ENCODE peak calls at places on chromosome 20, in nine cellular contexts. One of them, this sample, is unnamed.

GRCh38 chr20:44137210-44137781 is 49.7 kb downstream of the JPH2 start:
- DNase-seq in brain microvascular endothelial cell: no peak
- DNase-seq in AG04450: peak
- DNase-seq in endodermal cell: peak
- DNase-seq in uterus: peak
- DNase-seq in mammary epithelial cell: no peak
- DNase-seq in cardiac muscle cell: peak
- DNase-seq in MM.1S: no peak
- DNase-seq in IMR-90: peak
- DNase-seq in this sample: peak

GRCh38 chr20:21505810-21506530 is 7.9 kb downstream of the NKX2-2 start:
- DNase-seq in brain microvascular endothelial cell: no peak
- DNase-seq in AG04450: no peak
- DNase-seq in endodermal cell: peak
- DNase-seq in uterus: no peak
- DNase-seq in mammary epithelial cell: peak
- DNase-seq in cardiac muscle cell: peak
- DNase-seq in MM.1S: peak
- DNase-seq in IMR-90: peak
- DNase-seq in this sample: no peak

GRCh38 chr20:14449323-14449722 is 111.9 kb upstream of the FLRT3 start:
- DNase-seq in brain microvascular endothelial cell: no peak
- DNase-seq in AG04450: no peak
- DNase-seq in endodermal cell: no peak
- DNase-seq in uterus: no peak
- DNase-seq in mammary epithelial cell: peak
- DNase-seq in cardiac muscle cell: no peak
- DNase-seq in MM.1S: no peak
- DNase-seq in IMR-90: peak
- DNase-seq in this sample: no peak

GRCh38 chr20:23445596-23446217 is 6.2 kb downstream of the CSTL1 start:
- DNase-seq in brain microvascular endothelial cell: peak
- DNase-seq in AG04450: no peak
- DNase-seq in endodermal cell: no peak
- DNase-seq in uterus: no peak
- DNase-seq in mammary epithelial cell: peak
- DNase-seq in cardiac muscle cell: no peak
- DNase-seq in MM.1S: no peak
- DNase-seq in IMR-90: peak
- DNase-seq in this sample: no peak

GRCh38 chr20:23363257-23363649 is 1.3 kb downstream of the GZF1 start:
- DNase-seq in brain microvascular endothelial cell: no peak
- DNase-seq in AG04450: no peak
- DNase-seq in endodermal cell: no peak
- DNase-seq in uterus: no peak
- DNase-seq in mammary epithelial cell: no peak
- DNase-seq in cardiac muscle cell: no peak
- DNase-seq in MM.1S: no peak
- DNase-seq in IMR-90: no peak
- DNase-seq in this sample: peak

GRCh38 chr20:11890331-11891080 is 27.2 kb upstream of the BTBD3 start:
- DNase-seq in brain microvascular endothelial cell: peak
- DNase-seq in AG04450: peak
- DNase-seq in endodermal cell: peak
- DNase-seq in uterus: peak
- DNase-seq in mammary epithelial cell: peak
- DNase-seq in cardiac muscle cell: peak
- DNase-seq in MM.1S: peak
- DNase-seq in IMR-90: peak
- DNase-seq in this sample: peak

GRCh38 chr20:37986873-37987601 is 46.2 kb downstream of the TTI1 start:
- DNase-seq in brain microvascular endothelial cell: no peak
- DNase-seq in AG04450: peak
- DNase-seq in endodermal cell: no peak
- DNase-seq in uterus: no peak
- DNase-seq in mammary epithelial cell: no peak
- DNase-seq in cardiac muscle cell: peak
- DNase-seq in MM.1S: no peak
- DNase-seq in IMR-90: peak
- DNase-seq in this sample: peak

GRCh38 chr20:44247131-44247571 is at the start of gene GDAP1L1:
- DNase-seq in brain microvascular endothelial cell: no peak
- DNase-seq in AG04450: no peak
- DNase-seq in endodermal cell: peak
- DNase-seq in uterus: no peak
- DNase-seq in mammary epithelial cell: no peak
- DNase-seq in cardiac muscle cell: peak
- DNase-seq in MM.1S: no peak
- DNase-seq in IMR-90: no peak
- DNase-seq in this sample: peak

GRCh38 chr20:13638162-13638495 is 603 bp downstream of the TASP1 start:
- DNase-seq in brain microvascular endothelial cell: no peak
- DNase-seq in AG04450: no peak
- DNase-seq in endodermal cell: no peak
- DNase-seq in uterus: no peak
- DNase-seq in mammary epithelial cell: peak
- DNase-seq in cardiac muscle cell: peak
- DNase-seq in MM.1S: no peak
- DNase-seq in IMR-90: peak
- DNase-seq in this sample: no peak

GRCh38 chr20:10434832-10435812 is at the start of gene SLX4IP:
- DNase-seq in brain microvascular endothelial cell: peak
- DNase-seq in AG04450: peak
- DNase-seq in endodermal cell: peak
- DNase-seq in uterus: peak
- DNase-seq in mammary epithelial cell: peak
- DNase-seq in cardiac muscle cell: peak
- DNase-seq in MM.1S: peak
- DNase-seq in IMR-90: peak
- DNase-seq in this sample: peak

GRCh38 chr20:20076297-20077065 is 24.1 kb downstream of the CFAP61 start:
- DNase-seq in brain microvascular endothelial cell: peak
- DNase-seq in AG04450: peak
- DNase-seq in endodermal cell: no peak
- DNase-seq in uterus: no peak
- DNase-seq in mammary epithelial cell: peak
- DNase-seq in cardiac muscle cell: no peak
- DNase-seq in MM.1S: no peak
- DNase-seq in IMR-90: peak
- DNase-seq in this sample: no peak

GRCh38 chr20:40339661-40340449 is 349.2 kb downstream of the MAFB start:
- DNase-seq in brain microvascular endothelial cell: no peak
- DNase-seq in AG04450: no peak
- DNase-seq in endodermal cell: no peak
- DNase-seq in uterus: no peak
- DNase-seq in mammary epithelial cell: no peak
- DNase-seq in cardiac muscle cell: no peak
- DNase-seq in MM.1S: no peak
- DNase-seq in IMR-90: no peak
- DNase-seq in this sample: peak

GRCh38 chr20:44704551-44704971 is 10.6 kb upstream of the CCN5 start:
- DNase-seq in brain microvascular endothelial cell: no peak
- DNase-seq in AG04450: peak
- DNase-seq in endodermal cell: no peak
- DNase-seq in uterus: no peak
- DNase-seq in mammary epithelial cell: no peak
- DNase-seq in cardiac muscle cell: no peak
- DNase-seq in MM.1S: no peak
- DNase-seq in IMR-90: peak
- DNase-seq in this sample: no peak

GRCh38 chr20:1808101-1808500 is 87.1 kb upstream of the SIRPA start:
- DNase-seq in brain microvascular endothelial cell: no peak
- DNase-seq in AG04450: no peak
- DNase-seq in endodermal cell: peak
- DNase-seq in uterus: no peak
- DNase-seq in mammary epithelial cell: no peak
- DNase-seq in cardiac muscle cell: no peak
- DNase-seq in MM.1S: no peak
- DNase-seq in IMR-90: no peak
- DNase-seq in this sample: no peak

GRCh38 chr20:59300341-59301081 is at the start of gene EDN3:
- DNase-seq in brain microvascular endothelial cell: no peak
- DNase-seq in AG04450: no peak
- DNase-seq in endodermal cell: peak
- DNase-seq in uterus: no peak
- DNase-seq in mammary epithelial cell: peak
- DNase-seq in cardiac muscle cell: no peak
- DNase-seq in MM.1S: no peak
- DNase-seq in IMR-90: no peak
- DNase-seq in this sample: no peak

GRCh38 chr20:63533388-63533787 is 3.8 kb downstream of the PTK6 start:
- DNase-seq in brain microvascular endothelial cell: no peak
- DNase-seq in AG04450: no peak
- DNase-seq in endodermal cell: no peak
- DNase-seq in uterus: no peak
- DNase-seq in mammary epithelial cell: no peak
- DNase-seq in cardiac muscle cell: no peak
- DNase-seq in MM.1S: no peak
- DNase-seq in IMR-90: no peak
- DNase-seq in this sample: no peak

GRCh38 chr20:10040070-10040970 is 5.5 kb downstream of the ANKEF1 start:
- DNase-seq in brain microvascular endothelial cell: peak
- DNase-seq in AG04450: peak
- DNase-seq in endodermal cell: no peak
- DNase-seq in uterus: no peak
- DNase-seq in mammary epithelial cell: peak
- DNase-seq in cardiac muscle cell: no peak
- DNase-seq in MM.1S: peak
- DNase-seq in IMR-90: peak
- DNase-seq in this sample: no peak

GRCh38 chr20:9218412-9219001 is 149.6 kb downstream of the PLCB4 start:
- DNase-seq in brain microvascular endothelial cell: peak
- DNase-seq in AG04450: no peak
- DNase-seq in endodermal cell: no peak
- DNase-seq in uterus: peak
- DNase-seq in mammary epithelial cell: no peak
- DNase-seq in cardiac muscle cell: no peak
- DNase-seq in MM.1S: no peak
- DNase-seq in IMR-90: peak
- DNase-seq in this sample: no peak

GRCh38 chr20:63659370-63659769 is 1.3 kb downstream of the RTEL1 start:
- DNase-seq in brain microvascular endothelial cell: no peak
- DNase-seq in AG04450: no peak
- DNase-seq in endodermal cell: no peak
- DNase-seq in uterus: no peak
- DNase-seq in mammary epithelial cell: peak
- DNase-seq in cardiac muscle cell: no peak
- DNase-seq in MM.1S: no peak
- DNase-seq in IMR-90: no peak
- DNase-seq in this sample: no peak

GRCh38 chr20:63345328-63346100 is 15.6 kb downstream of the CHRNA4 start:
- DNase-seq in brain microvascular endothelial cell: no peak
- DNase-seq in AG04450: no peak
- DNase-seq in endodermal cell: no peak
- DNase-seq in uterus: no peak
- DNase-seq in mammary epithelial cell: no peak
- DNase-seq in cardiac muscle cell: no peak
- DNase-seq in MM.1S: no peak
- DNase-seq in IMR-90: no peak
- DNase-seq in this sample: peak

GRCh38 chr20:53195882-53196610 is 223.9 kb downstream of the TSHZ2 start:
- DNase-seq in brain microvascular endothelial cell: no peak
- DNase-seq in AG04450: no peak
- DNase-seq in endodermal cell: no peak
- DNase-seq in uterus: no peak
- DNase-seq in mammary epithelial cell: no peak
- DNase-seq in cardiac muscle cell: no peak
- DNase-seq in MM.1S: no peak
- DNase-seq in IMR-90: no peak
- DNase-seq in this sample: no peak
- TF ChIP-seq CTCF in brain microvascular endothelial cell: no peak
- TF ChIP-seq CTCF in AG04450: no peak
- TF ChIP-seq CTCF in endodermal cell: peak
- TF ChIP-seq CTCF in uterus: no peak
- TF ChIP-seq CTCF in mammary epithelial cell: peak
- TF ChIP-seq CTCF in cardiac muscle cell: peak
- TF ChIP-seq CTCF in MM.1S: no peak
- TF ChIP-seq CTCF in IMR-90: no peak
- TF ChIP-seq CTCF in this sample: peak

DNA sequence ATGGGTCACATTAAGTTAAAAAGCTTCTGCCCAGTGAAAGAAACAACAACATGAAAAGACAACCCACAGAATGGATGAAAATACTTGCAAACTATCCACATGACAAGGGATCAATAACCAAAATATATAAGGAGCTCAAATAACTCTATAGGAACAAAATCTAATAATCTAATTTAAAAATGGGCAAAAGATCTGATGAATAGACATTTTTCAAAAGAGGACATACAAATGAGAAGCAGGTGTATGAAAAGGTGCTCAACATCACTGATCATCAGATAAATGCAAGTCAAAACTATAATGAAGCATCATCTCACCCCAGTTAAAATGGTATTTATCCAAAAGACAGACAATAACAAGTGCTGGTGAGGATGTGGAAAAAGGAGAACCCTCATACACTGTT is 21.0 kb upstream of the ELMO2 start:
- DNase-seq in brain microvascular endothelial cell: no peak
- DNase-seq in AG04450: no peak
- DNase-seq in endodermal cell: no peak
- DNase-seq in uterus: no peak
- DNase-seq in mammary epithelial cell: no peak
- DNase-seq in cardiac muscle cell: no peak
- DNase-seq in MM.1S: no peak
- DNase-seq in IMR-90: no peak
- DNase-seq in this sample: no peak
- H3K4me3 ChIP-seq in brain microvascular endothelial cell: no peak
- H3K4me3 ChIP-seq in AG04450: no peak
- H3K4me3 ChIP-seq in endodermal cell: no peak
- H3K4me3 ChIP-seq in uterus: no peak
- H3K4me3 ChIP-seq in mammary epithelial cell: no peak
- H3K4me3 ChIP-seq in cardiac muscle cell: no peak
- H3K4me3 ChIP-seq in MM.1S: no peak
- H3K4me3 ChIP-seq in IMR-90: no peak
- H3K4me3 ChIP-seq in this sample: no peak

DNA sequence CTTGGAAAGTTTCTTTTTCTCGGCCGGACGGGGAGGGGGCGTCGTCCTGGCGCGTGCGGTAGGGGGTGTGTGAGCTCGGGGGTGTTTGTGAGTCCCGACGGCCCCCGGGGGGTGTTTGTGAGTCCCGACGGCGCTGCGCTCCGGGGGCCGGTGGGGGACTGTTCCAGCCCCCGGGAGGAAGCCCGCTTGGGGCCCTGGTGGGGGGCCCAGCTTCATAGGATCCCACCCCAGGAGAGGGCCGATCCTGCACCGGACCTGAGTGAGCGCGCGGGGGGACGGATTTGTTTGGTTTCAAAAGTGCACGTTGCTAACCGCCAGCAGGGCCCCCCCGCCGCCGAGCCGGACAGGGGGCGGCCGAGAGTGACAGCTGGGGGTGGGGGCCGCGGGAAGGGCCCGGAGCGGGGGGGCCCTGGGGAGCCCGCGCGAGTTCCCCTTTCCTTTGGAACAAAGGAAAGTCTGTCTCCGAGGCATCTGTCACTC is 441 bp downstream of the TGIF2 start:
- DNase-seq in brain microvascular endothelial cell: no peak
- DNase-seq in AG04450: no peak
- DNase-seq in endodermal cell: no peak
- DNase-seq in uterus: no peak
- DNase-seq in mammary epithelial cell: peak
- DNase-seq in cardiac muscle cell: no peak
- DNase-seq in MM.1S: peak
- DNase-seq in IMR-90: no peak
- DNase-seq in this sample: no peak
- H3K27ac ChIP-seq in brain microvascular endothelial cell: peak
- H3K27ac ChIP-seq in AG04450: peak
- H3K27ac ChIP-seq in endodermal cell: peak
- H3K27ac ChIP-seq in uterus: peak
- H3K27ac ChIP-seq in mammary epithelial cell: peak
- H3K27ac ChIP-seq in cardiac muscle cell: peak
- H3K27ac ChIP-seq in MM.1S: peak
- H3K27ac ChIP-seq in IMR-90: peak
- H3K27ac ChIP-seq in this sample: peak

GRCh38 chr20:62067547-62068260 is 2.0 kb upstream of the TAF4 start:
- DNase-seq in brain microvascular endothelial cell: no peak
- DNase-seq in AG04450: no peak
- DNase-seq in endodermal cell: no peak
- DNase-seq in uterus: no peak
- DNase-seq in mammary epithelial cell: no peak
- DNase-seq in cardiac muscle cell: peak
- DNase-seq in MM.1S: no peak
- DNase-seq in IMR-90: no peak
- DNase-seq in this sample: no peak
- TF ChIP-seq CTCF in brain microvascular endothelial cell: no peak
- TF ChIP-seq CTCF in AG04450: no peak
- TF ChIP-seq CTCF in endodermal cell: no peak
- TF ChIP-seq CTCF in uterus: no peak
- TF ChIP-seq CTCF in mammary epithelial cell: no peak
- TF ChIP-seq CTCF in cardiac muscle cell: no peak
- TF ChIP-seq CTCF in MM.1S: no peak
- TF ChIP-seq CTCF in IMR-90: no peak
- TF ChIP-seq CTCF in this sample: no peak